ENCODE peak calls at places on chromosome 2, in eight cellular contexts. W, C, B, H, E, F, K and Y are unnamed samples.

GRCh38 chr2:3805120-3805519 is 101.7 kb downstream of the DCDC2C start:
- DNase-seq in W (peak), C (no peak), B (no peak), H (no peak), E (peak), F (no peak), K (peak), Y (no peak)

GRCh38 chr2:112621792-112622527 is 23.8 kb upstream of the SLC20A1 start:
- DNase-seq in W (no peak), C (peak), B (no peak), H (no peak), E (no peak), F (no peak), K (no peak), Y (no peak)

GRCh38 chr2:237715459-237715947 is 83.1 kb upstream of the RBM44 start:
- DNase-seq in W (no peak), C (peak), B (peak), H (no peak), E (no peak), F (no peak), K (peak), Y (no peak)

GRCh38 chr2:43774617-43775016 is 778 bp downstream of the DYNC2LI1 start:
- DNase-seq in W (no peak), C (no peak), B (no peak), H (no peak), E (no peak), F (no peak), K (no peak), Y (no peak)

GRCh38 chr2:231364961-231365810 is 30.3 kb upstream of the B3GNT7 start:
- DNase-seq in W (no peak), C (peak), B (peak), H (no peak), E (no peak), F (peak), K (peak), Y (no peak)

GRCh38 chr2:14558382-14558919 is 74.1 kb upstream of the LRATD1 start:
- DNase-seq in W (no peak), C (no peak), B (no peak), H (no peak), E (no peak), F (no peak), K (no peak), Y (no peak)

GRCh38 chr2:9422321-9423099 is 818 bp downstream of the ITGB1BP1 start:
- DNase-seq in W (peak), C (peak), B (peak), H (peak), E (no peak), F (peak), K (peak), Y (peak)

GRCh38 chr2:122710049-122710448 is 954.6 kb downstream of the TSN start:
- DNase-seq in W (no peak), C (no peak), B (no peak), H (no peak), E (no peak), F (no peak), K (peak), Y (no peak)

GRCh38 chr2:163255086-163255485 is 416.5 kb upstream of the KCNH7 start:
- DNase-seq in W (no peak), C (no peak), B (no peak), H (no peak), E (no peak), F (no peak), K (no peak), Y (no peak)

GRCh38 chr2:1614564-1614963 is 129.8 kb downstream of the PXDN start:
- DNase-seq in W (no peak), C (no peak), B (no peak), H (peak), E (no peak), F (peak), K (no peak), Y (no peak)

GRCh38 chr2:215553946-215554345 is 118.1 kb upstream of the FN1 start:
- DNase-seq in W (peak), C (no peak), B (no peak), H (no peak), E (no peak), F (no peak), K (no peak), Y (no peak)

GRCh38 chr2:103773884-103774283 is 1012.1 kb downstream of the TMEM182 start:
- DNase-seq in W (no peak), C (no peak), B (no peak), H (no peak), E (no peak), F (no peak), K (peak), Y (no peak)

GRCh38 chr2:154692927-154693326 is 5.6 kb upstream of the KCNJ3 start:
- DNase-seq in W (peak), C (no peak), B (no peak), H (no peak), E (no peak), F (no peak), K (no peak), Y (no peak)

GRCh38 chr2:240584486-240585031 is 2.0 kb upstream of the CAPN10 start:
- DNase-seq in W (no peak), C (no peak), B (peak), H (no peak), E (no peak), F (peak), K (peak), Y (no peak)

GRCh38 chr2:72846171-72847095 is 20.6 kb upstream of the EXOC6B start:
- DNase-seq in W (no peak), C (no peak), B (no peak), H (no peak), E (no peak), F (no peak), K (no peak), Y (no peak)

GRCh38 chr2:1632006-1632348 is 112.3 kb downstream of the PXDN start:
- DNase-seq in W (no peak), C (peak), B (peak), H (no peak), E (peak), F (no peak), K (no peak), Y (no peak)

GRCh38 chr2:176753752-176754474 is 458.7 kb upstream of the HNRNPA3 start:
- DNase-seq in W (no peak), C (no peak), B (no peak), H (no peak), E (no peak), F (no peak), K (no peak), Y (no peak)

GRCh38 chr2:170215019-170215418 is 37.1 kb downstream of the MYO3B start:
- DNase-seq in W (no peak), C (no peak), B (no peak), H (no peak), E (no peak), F (no peak), K (no peak), Y (no peak)

GRCh38 chr2:106158871-106159270 is 35.2 kb downstream of the UXS1 start:
- DNase-seq in W (no peak), C (no peak), B (no peak), H (no peak), E (no peak), F (no peak), K (no peak), Y (no peak)

GRCh38 chr2:19488009-19488691 is 129.7 kb upstream of the OSR1 start:
- DNase-seq in W (peak), C (no peak), B (no peak), H (no peak), E (no peak), F (no peak), K (peak), Y (no peak)

GRCh38 chr2:127662937-127663565 is 12.3 kb downstream of the LIMS2 start:
- DNase-seq in W (no peak), C (peak), B (peak), H (no peak), E (no peak), F (peak), K (no peak), Y (no peak)

GRCh38 chr2:234025475-234025874 is 25.0 kb upstream of the SPP2 start:
- DNase-seq in W (no peak), C (no peak), B (no peak), H (peak), E (no peak), F (no peak), K (no peak), Y (peak)

GRCh38 chr2:235506291-235506996 is 12.6 kb downstream of the AGAP1 start:
- DNase-seq in W (no peak), C (no peak), B (peak), H (no peak), E (no peak), F (no peak), K (no peak), Y (no peak)

GRCh38 chr2:3288455-3289163 is 89.0 kb downstream of the EIPR1 start:
- DNase-seq in W (no peak), C (peak), B (no peak), H (no peak), E (no peak), F (peak), K (no peak), Y (no peak)

GRCh38 chr2:2275451-2275850 is 55.6 kb downstream of the MYT1L start:
- DNase-seq in W (no peak), C (no peak), B (no peak), H (no peak), E (no peak), F (no peak), K (no peak), Y (no peak)

GRCh38 chr2:203804766-203805484 is 62.6 kb upstream of the CTLA4 start:
- DNase-seq in W (no peak), C (no peak), B (no peak), H (no peak), E (no peak), F (no peak), K (no peak), Y (no peak)

GRCh38 chr2:23135481-23136100 is 249.4 kb upstream of the KLHL29 start:
- DNase-seq in W (no peak), C (no peak), B (no peak), H (no peak), E (peak), F (no peak), K (no peak), Y (no peak)

GRCh38 chr2:69013123-69013836 is at the start of gene ANTXR1:
- DNase-seq in W (peak), C (peak), B (peak), H (no peak), E (peak), F (peak), K (peak), Y (no peak)

GRCh38 chr2:71370015-71370414 is 38.4 kb downstream of the ZNF638 start:
- DNase-seq in W (no peak), C (no peak), B (no peak), H (no peak), E (no peak), F (no peak), K (no peak), Y (no peak)

GRCh38 chr2:70044290-70045040 is 42.8 kb upstream of the PCBP1 start:
- DNase-seq in W (no peak), C (no peak), B (peak), H (no peak), E (no peak), F (peak), K (no peak), Y (no peak)
- TF ChIP-seq POLR2AphosphoS5 in W (no peak), C (no peak), B (peak), H (no peak), E (no peak), F (peak), K (no peak), Y (no peak)

GRCh38 chr2:218289639-218290315 is 2.5 kb downstream of the TMBIM1 start:
- DNase-seq in W (no peak), C (no peak), B (no peak), H (no peak), E (peak), F (no peak), K (peak), Y (no peak)

GRCh38 chr2:218285604-218286003 is 6.7 kb downstream of the TMBIM1 start:
- DNase-seq in W (no peak), C (peak), B (no peak), H (no peak), E (peak), F (no peak), K (no peak), Y (no peak)

GRCh38 chr2:218290316-218291261 is 1.7 kb downstream of the TMBIM1 start:
- DNase-seq in W (no peak), C (no peak), B (peak), H (peak), E (no peak), F (peak), K (no peak), Y (peak)

GRCh38 chr2:218284106-218284811 is 8.0 kb downstream of the TMBIM1 start:
- DNase-seq in W (no peak), C (peak), B (peak), H (peak), E (no peak), F (no peak), K (no peak), Y (peak)

GRCh38 chr2:218286570-218287459 is 5.5 kb downstream of the TMBIM1 start:
- DNase-seq in W (peak), C (peak), B (peak), H (peak), E (peak), F (peak), K (peak), Y (peak)
- TF ChIP-seq POLR2AphosphoS5 in W (peak), C (peak), B (peak), H (no peak), E (peak), F (peak), K (no peak), Y (no peak)

DNA sequence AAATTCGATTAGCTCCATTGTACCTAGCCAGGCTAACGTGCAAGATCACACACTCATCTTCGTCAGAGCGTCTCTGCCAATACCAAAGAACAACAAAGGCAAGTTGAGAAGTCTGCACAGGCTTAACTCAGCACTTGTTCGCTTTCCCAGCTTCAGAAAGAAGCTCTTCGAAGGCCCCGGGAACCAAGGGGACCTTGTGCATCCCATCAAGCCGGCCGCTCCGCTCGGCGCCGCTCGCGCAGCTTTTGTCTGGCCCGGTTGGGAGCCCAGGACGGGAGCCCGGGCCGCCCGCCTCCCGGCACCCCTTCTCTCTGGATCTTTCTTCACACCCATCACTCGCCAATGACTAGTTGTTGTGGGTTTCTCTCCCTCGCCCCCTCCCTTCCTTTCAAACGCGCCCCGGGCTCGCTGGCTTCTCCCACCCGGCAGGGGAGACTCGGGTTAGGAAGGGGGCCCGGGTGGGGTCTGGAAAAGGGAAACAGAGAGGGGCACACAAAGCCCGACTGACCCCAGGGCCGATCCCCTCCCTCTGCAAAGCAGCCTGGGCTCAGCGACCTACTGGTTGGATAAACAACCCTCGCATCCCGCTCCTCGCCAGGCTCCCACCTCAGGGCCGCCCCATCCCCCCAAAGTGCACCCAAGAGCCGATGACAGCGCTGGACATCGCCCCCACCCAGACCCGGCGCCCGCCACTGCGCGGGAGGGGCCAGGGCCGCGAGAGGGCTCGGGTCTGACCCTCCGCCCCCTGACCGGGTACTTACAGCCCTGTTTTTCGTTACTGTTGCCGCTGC is 456 bp downstream of the CLASP1 start:
- DNase-seq in W (no peak), C (peak), B (peak), H (no peak), E (peak), F (peak), K (peak), Y (peak)
- TF ChIP-seq POLR2AphosphoS5 in W (no peak), C (peak), B (no peak), H (no peak), E (no peak), F (peak), K (peak), Y (peak)

DNA sequence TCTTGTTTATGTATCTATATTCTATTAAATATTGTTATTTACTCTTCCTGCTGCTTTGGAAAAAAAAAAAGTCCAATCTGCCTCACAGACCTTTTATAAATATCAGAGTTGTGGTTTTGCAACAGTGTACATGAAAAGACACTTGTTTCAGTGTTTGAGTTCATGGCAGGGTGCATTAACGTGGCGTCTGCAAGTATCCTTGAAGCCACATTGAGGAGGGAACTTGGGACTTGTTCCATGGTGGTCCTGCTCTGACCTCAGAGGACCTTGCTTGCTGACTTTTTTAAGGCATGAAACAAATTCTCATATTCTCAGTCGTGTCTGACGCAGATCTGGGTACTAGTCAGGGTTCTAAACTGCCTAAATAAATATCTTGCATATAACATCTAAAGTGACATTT is 55.1 kb downstream of the CRIM1 start:
- DNase-seq in W (no peak), C (no peak), B (no peak), H (no peak), E (no peak), F (no peak), K (no peak), Y (no peak)
- TF ChIP-seq POLR2AphosphoS5 in W (no peak), C (no peak), B (no peak), H (no peak), E (no peak), F (no peak), K (no peak), Y (no peak)